ENCODE peak calls at places on chromosomes 5 and 9, in six cellular contexts. One of them, this sample, is unnamed.
A peak's percentile ranks its signal among the peaks of the same experiment; 100 is the strongest.

GRCh38 chr5:1312206-1312605 is 17.3 kb upstream of the TERT start:
- DNase-seq in adrenal gland: no peak
- DNase-seq in GM23338: no peak
- DNase-seq in GM13977: no peak
- DNase-seq in tibial nerve: no peak
- DNase-seq in pancreas: no peak
- DNase-seq in this sample: no peak

GRCh38 chr5:135033866-135034185 is 202 bp downstream of the PITX1 start:
- DNase-seq in pancreas: no peak
- DNase-seq in tibial nerve: no peak
- DNase-seq in GM13977: no peak
- DNase-seq in GM23338: no peak
- DNase-seq in adrenal gland: no peak
- DNase-seq in this sample: no peak

GRCh38 chr9:89596937-89597555 is 7.8 kb upstream of the GADD45G start:
- DNase-seq in GM23338: no peak
- DNase-seq in GM13977: no peak
- DNase-seq in tibial nerve: no peak
- DNase-seq in pancreas: no peak
- DNase-seq in adrenal gland: no peak
- DNase-seq in this sample: no peak

GRCh38 chr9:113673726-113674125 is 202.4 kb upstream of the ZNF618 start:
- DNase-seq in tibial nerve: no peak
- DNase-seq in adrenal gland: no peak
- DNase-seq in GM13977: no peak
- DNase-seq in pancreas: no peak
- DNase-seq in GM23338: no peak
- DNase-seq in this sample: no peak

GRCh38 chr9:115305543-115305942 is 187.6 kb upstream of the TNC start:
- DNase-seq in GM23338: no peak
- DNase-seq in pancreas: no peak
- DNase-seq in GM13977: no peak
- DNase-seq in tibial nerve: no peak
- DNase-seq in adrenal gland: no peak
- DNase-seq in this sample: no peak

GRCh38 chr9:120713257-120714087 is 798 bp downstream of the MEGF9 start:
- DNase-seq in GM23338: peak; percentile 58
- DNase-seq in adrenal gland: no peak
- DNase-seq in GM13977: peak; percentile 42
- DNase-seq in pancreas: peak; percentile 75
- DNase-seq in tibial nerve: no peak
- DNase-seq in this sample: no peak

GRCh38 chr9:80072406-80072805 is 500.6 kb downstream of the TLE4 start:
- DNase-seq in GM23338: no peak
- DNase-seq in adrenal gland: no peak
- DNase-seq in pancreas: no peak
- DNase-seq in tibial nerve: no peak
- DNase-seq in GM13977: no peak
- DNase-seq in this sample: no peak

GRCh38 chr9:134136117-134136996 is 475 bp downstream of the WDR5 start:
- DNase-seq in GM13977: peak; percentile 56
- DNase-seq in adrenal gland: peak; percentile 30
- DNase-seq in GM23338: peak; percentile 51
- DNase-seq in pancreas: peak; percentile 75
- DNase-seq in tibial nerve: no peak
- DNase-seq in this sample: peak; percentile 18

GRCh38 chr5:33433303-33434255 is 7.2 kb upstream of the TARS1 start:
- DNase-seq in GM13977: no peak
- DNase-seq in pancreas: no peak
- DNase-seq in tibial nerve: no peak
- DNase-seq in GM23338: no peak
- DNase-seq in adrenal gland: peak; percentile 2
- DNase-seq in this sample: no peak

GRCh38 chr9:131618071-131618479 is 72.8 kb downstream of the PRRT1B start:
- DNase-seq in adrenal gland: peak; percentile 63
- DNase-seq in GM23338: no peak
- DNase-seq in tibial nerve: peak; percentile 25
- DNase-seq in pancreas: no peak
- DNase-seq in GM13977: no peak
- DNase-seq in this sample: peak; percentile 21

GRCh38 chr9:120904061-120904998 is 22.3 kb downstream of the TRAF1 start:
- DNase-seq in pancreas: no peak
- DNase-seq in GM13977: no peak
- DNase-seq in GM23338: no peak
- DNase-seq in tibial nerve: no peak
- DNase-seq in adrenal gland: no peak
- DNase-seq in this sample: no peak

GRCh38 chr9:108956627-108957026 is 22.4 kb downstream of the ABITRAM start:
- DNase-seq in GM23338: no peak
- DNase-seq in pancreas: no peak
- DNase-seq in adrenal gland: no peak
- DNase-seq in tibial nerve: no peak
- DNase-seq in GM13977: no peak
- DNase-seq in this sample: no peak

GRCh38 chr5:140041492-140042421 is 1.3 kb downstream of the NRG2 start:
- DNase-seq in adrenal gland: peak; percentile 92
- DNase-seq in GM13977: peak; percentile 66
- DNase-seq in pancreas: peak; percentile 86
- DNase-seq in GM23338: peak; percentile 53
- DNase-seq in tibial nerve: peak; percentile 22
- DNase-seq in this sample: peak; percentile 85

GRCh38 chr5:131640043-131640856 is 5.2 kb upstream of the RAPGEF6 start:
- DNase-seq in adrenal gland: no peak
- DNase-seq in GM23338: no peak
- DNase-seq in GM13977: peak; percentile 22
- DNase-seq in pancreas: no peak
- DNase-seq in tibial nerve: no peak
- DNase-seq in this sample: no peak

GRCh38 chr9:6805532-6805931 is 47.8 kb downstream of the KDM4C start:
- DNase-seq in GM13977: no peak
- DNase-seq in GM23338: no peak
- DNase-seq in tibial nerve: no peak
- DNase-seq in pancreas: no peak
- DNase-seq in adrenal gland: peak; percentile 79
- DNase-seq in this sample: no peak

GRCh38 chr5:12566441-12566840 is 662.2 kb upstream of the CTNND2 start:
- DNase-seq in adrenal gland: no peak
- DNase-seq in tibial nerve: no peak
- DNase-seq in pancreas: no peak
- DNase-seq in GM23338: no peak
- DNase-seq in GM13977: no peak
- DNase-seq in this sample: no peak

GRCh38 chr5:180557201-180557809 is 34.0 kb downstream of the SCGB3A1 start:
- DNase-seq in GM23338: no peak
- DNase-seq in adrenal gland: no peak
- DNase-seq in tibial nerve: no peak
- DNase-seq in pancreas: no peak
- DNase-seq in GM13977: no peak
- DNase-seq in this sample: no peak

GRCh38 chr5:147482426-147483196 is 27.3 kb downstream of the DPYSL3 start:
- DNase-seq in pancreas: no peak
- DNase-seq in GM23338: no peak
- DNase-seq in tibial nerve: no peak
- DNase-seq in GM13977: no peak
- DNase-seq in adrenal gland: no peak
- DNase-seq in this sample: no peak

GRCh38 chr5:157598350-157598936 is 22.9 kb upstream of the ADAM19 start:
- DNase-seq in GM13977: no peak
- DNase-seq in tibial nerve: no peak
- DNase-seq in pancreas: no peak
- DNase-seq in GM23338: no peak
- DNase-seq in adrenal gland: no peak
- DNase-seq in this sample: no peak

GRCh38 chr9:34242830-34243229 is 64.0 kb downstream of the UBAP1 start:
- DNase-seq in tibial nerve: no peak
- DNase-seq in adrenal gland: no peak
- DNase-seq in GM13977: no peak
- DNase-seq in pancreas: no peak
- DNase-seq in GM23338: no peak
- DNase-seq in this sample: no peak

GRCh38 chr5:97735209-97735608 is 552.2 kb upstream of the RIOK2 start:
- DNase-seq in tibial nerve: no peak
- DNase-seq in adrenal gland: no peak
- DNase-seq in GM23338: no peak
- DNase-seq in GM13977: no peak
- DNase-seq in pancreas: no peak
- DNase-seq in this sample: no peak

GRCh38 chr5:171401167-171401947 is 13.7 kb downstream of the NPM1 start:
- DNase-seq in GM13977: no peak
- DNase-seq in tibial nerve: no peak
- DNase-seq in GM23338: no peak
- DNase-seq in adrenal gland: no peak
- DNase-seq in pancreas: no peak
- DNase-seq in this sample: no peak

GRCh38 chr5:171409164-171410136 is 10.0 kb upstream of the FGF18 start:
- DNase-seq in adrenal gland: no peak
- DNase-seq in GM13977: no peak
- DNase-seq in tibial nerve: no peak
- DNase-seq in pancreas: no peak
- DNase-seq in GM23338: no peak
- DNase-seq in this sample: no peak

GRCh38 chr5:171407234-171407633 is 12.2 kb upstream of the FGF18 start:
- DNase-seq in adrenal gland: no peak
- DNase-seq in GM13977: no peak
- DNase-seq in tibial nerve: no peak
- DNase-seq in GM23338: no peak
- DNase-seq in pancreas: no peak
- DNase-seq in this sample: no peak

GRCh38 chr5:171400169-171400568 is 12.5 kb downstream of the NPM1 start:
- DNase-seq in GM23338: no peak
- DNase-seq in adrenal gland: no peak
- DNase-seq in pancreas: no peak
- DNase-seq in GM13977: no peak
- DNase-seq in tibial nerve: no peak
- DNase-seq in this sample: no peak

DNA sequence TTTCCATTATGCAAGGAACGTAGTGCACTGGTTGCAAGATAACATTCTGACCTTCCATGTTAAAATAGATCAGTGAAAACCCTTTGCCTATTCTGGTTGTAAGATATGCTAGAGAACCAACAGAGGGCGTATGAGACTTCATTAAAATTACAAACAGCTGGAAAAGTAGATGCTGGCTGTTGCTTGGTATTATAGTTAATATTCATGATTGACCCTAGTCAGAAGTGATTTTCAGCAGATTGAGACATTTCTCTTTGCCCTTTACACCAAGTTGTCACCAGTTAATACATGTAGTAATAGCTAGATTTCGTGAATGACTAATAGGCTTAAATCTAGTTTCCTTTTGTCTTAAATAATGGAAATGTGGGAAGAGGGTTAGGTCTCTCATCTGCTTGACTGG is 13.8 kb upstream of the FGF18 start:
- DNase-seq in tibial nerve: no peak
- DNase-seq in GM23338: peak; percentile 61
- DNase-seq in adrenal gland: no peak
- DNase-seq in pancreas: no peak
- DNase-seq in GM13977: no peak
- DNase-seq in this sample: no peak
- TF ChIP-seq CTCF in tibial nerve: peak; percentile 12
- TF ChIP-seq CTCF in GM23338: peak; percentile 27
- TF ChIP-seq CTCF in adrenal gland: no peak
- TF ChIP-seq CTCF in pancreas: no peak
- TF ChIP-seq CTCF in GM13977: peak; percentile 24
- TF ChIP-seq CTCF in this sample: peak; percentile 50

GRCh38 chr5:116242363-116242762 is 157.5 kb downstream of the COMMD10 start:
- DNase-seq in tibial nerve: no peak
- DNase-seq in adrenal gland: peak; percentile 13
- DNase-seq in GM13977: no peak
- DNase-seq in pancreas: no peak
- DNase-seq in GM23338: no peak
- DNase-seq in this sample: no peak

GRCh38 chr5:116234681-116235080 is 149.9 kb downstream of the COMMD10 start:
- DNase-seq in GM23338: no peak
- DNase-seq in GM13977: no peak
- DNase-seq in tibial nerve: no peak
- DNase-seq in pancreas: no peak
- DNase-seq in adrenal gland: no peak
- DNase-seq in this sample: no peak

DNA sequence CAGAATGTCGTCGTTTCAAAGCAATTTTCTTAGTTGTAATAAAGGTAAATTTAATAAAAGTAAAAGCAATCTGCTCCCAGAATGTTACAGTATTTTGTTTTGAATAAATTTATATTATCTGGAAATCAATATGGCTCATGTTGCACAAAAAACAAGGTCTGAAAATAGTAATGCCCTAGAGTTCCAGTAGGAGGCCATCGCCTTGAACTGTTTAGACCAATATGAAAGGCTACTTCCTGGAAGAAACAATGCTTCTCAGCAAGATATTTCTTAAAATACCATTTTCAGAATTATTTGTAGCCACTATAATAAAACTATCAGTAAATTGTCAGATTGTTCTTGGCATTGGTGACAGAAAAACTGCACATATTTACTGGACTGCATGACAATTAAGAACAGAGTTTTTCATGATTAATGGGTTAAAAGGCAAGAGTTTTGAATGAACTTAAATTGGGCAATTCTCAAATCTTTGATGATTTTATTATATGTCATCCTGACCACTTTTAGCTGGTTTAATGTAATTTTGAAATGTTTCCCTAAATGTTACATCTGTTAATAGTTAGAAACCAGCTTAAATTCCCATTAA is 153.2 kb downstream of the COMMD10 start:
- DNase-seq in pancreas: no peak
- DNase-seq in tibial nerve: no peak
- DNase-seq in adrenal gland: no peak
- DNase-seq in GM13977: no peak
- DNase-seq in GM23338: peak; percentile 61
- DNase-seq in this sample: no peak
- TF ChIP-seq CTCF in pancreas: no peak
- TF ChIP-seq CTCF in tibial nerve: no peak
- TF ChIP-seq CTCF in adrenal gland: peak; percentile 8
- TF ChIP-seq CTCF in GM13977: no peak
- TF ChIP-seq CTCF in GM23338: peak; percentile 30
- TF ChIP-seq CTCF in this sample: peak; percentile 24

GRCh38 chr9:122463828-122464632 is 13.7 kb downstream of the OR1J1 start:
- DNase-seq in adrenal gland: no peak
- DNase-seq in GM13977: peak; percentile 34
- DNase-seq in pancreas: no peak
- DNase-seq in tibial nerve: no peak
- DNase-seq in GM23338: peak; percentile 84
- DNase-seq in this sample: no peak
- TF ChIP-seq CTCF in adrenal gland: no peak
- TF ChIP-seq CTCF in GM13977: peak; percentile 57
- TF ChIP-seq CTCF in pancreas: no peak
- TF ChIP-seq CTCF in tibial nerve: no peak
- TF ChIP-seq CTCF in GM23338: peak; percentile 71
- TF ChIP-seq CTCF in this sample: no peak

DNA sequence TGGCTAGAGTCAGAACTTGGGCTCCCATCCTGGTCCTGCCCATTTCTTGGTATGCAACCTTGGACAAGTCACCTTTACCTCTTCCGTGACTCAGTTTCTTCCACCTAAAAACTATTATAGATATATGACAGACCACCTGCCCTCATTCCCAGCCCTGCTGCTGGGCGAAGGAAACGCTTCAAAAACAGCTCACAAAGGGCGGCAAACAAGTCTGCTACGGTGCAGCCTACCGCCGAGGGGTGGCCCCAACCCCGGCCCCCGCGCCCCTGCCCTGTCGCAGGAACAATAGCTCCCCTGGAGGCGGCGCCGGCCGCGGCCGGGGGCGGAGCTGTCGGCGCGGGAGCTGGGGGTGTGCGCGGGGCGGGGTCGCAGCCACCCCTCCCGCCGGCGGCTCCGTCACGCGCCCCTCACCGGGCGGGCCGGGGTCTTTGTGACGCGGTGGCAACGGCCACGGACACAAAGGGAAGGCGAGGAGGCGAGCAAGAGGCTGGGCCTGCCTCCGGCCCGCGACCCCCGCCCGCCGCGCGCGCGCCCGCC is at the start of gene TMEFF1:
- DNase-seq in GM13977: peak; percentile 86
- DNase-seq in pancreas: peak; percentile 78
- DNase-seq in GM23338: peak; percentile 91
- DNase-seq in tibial nerve: no peak
- DNase-seq in adrenal gland: peak; percentile 10
- DNase-seq in this sample: no peak
- TF ChIP-seq CTCF in GM13977: no peak
- TF ChIP-seq CTCF in pancreas: no peak
- TF ChIP-seq CTCF in GM23338: peak; percentile 2
- TF ChIP-seq CTCF in tibial nerve: no peak
- TF ChIP-seq CTCF in adrenal gland: no peak
- TF ChIP-seq CTCF in this sample: no peak